ENCODE peak calls at places on chromosomes 7 and 10, in five cellular contexts. One of them, this sample, is unnamed.

GRCh38 chr10:119642556-119643111 is 8.5 kb upstream of the BAG3 start:
- DNase-seq in mesenchymal stem cell: no peak
- DNase-seq in mammary epithelial cell: peak
- DNase-seq in astrocyte: peak
- DNase-seq in esophagus squamous epithelium: no peak
- DNase-seq in this sample: no peak

GRCh38 chr10:124296121-124296812 is 122.5 kb downstream of the OAT start:
- DNase-seq in mesenchymal stem cell: no peak
- DNase-seq in esophagus squamous epithelium: no peak
- DNase-seq in mammary epithelial cell: peak
- DNase-seq in astrocyte: peak
- DNase-seq in this sample: no peak

GRCh38 chr7:124754576-124755264 is 10.9 kb downstream of the GPR37 start:
- DNase-seq in esophagus squamous epithelium: no peak
- DNase-seq in mammary epithelial cell: no peak
- DNase-seq in astrocyte: no peak
- DNase-seq in mesenchymal stem cell: no peak
- DNase-seq in this sample: no peak

GRCh38 chr10:33334839-33335549 is 527 bp upstream of the NRP1 start:
- DNase-seq in mammary epithelial cell: peak
- DNase-seq in mesenchymal stem cell: peak
- DNase-seq in astrocyte: peak
- DNase-seq in esophagus squamous epithelium: no peak
- DNase-seq in this sample: peak

GRCh38 chr7:39413866-39414668 is 152.1 kb upstream of the YAE1 start:
- DNase-seq in astrocyte: peak
- DNase-seq in mesenchymal stem cell: peak
- DNase-seq in esophagus squamous epithelium: no peak
- DNase-seq in mammary epithelial cell: peak
- DNase-seq in this sample: peak

GRCh38 chr10:79328737-79329504 is 18.3 kb upstream of the PPIF start:
- DNase-seq in mammary epithelial cell: peak
- DNase-seq in mesenchymal stem cell: peak
- DNase-seq in astrocyte: peak
- DNase-seq in esophagus squamous epithelium: no peak
- DNase-seq in this sample: peak

GRCh38 chr10:104989880-104990279 is 348.8 kb downstream of the SORCS3 start:
- DNase-seq in esophagus squamous epithelium: no peak
- DNase-seq in mammary epithelial cell: no peak
- DNase-seq in astrocyte: no peak
- DNase-seq in mesenchymal stem cell: no peak
- DNase-seq in this sample: no peak

GRCh38 chr10:11447571-11447970 is 163.9 kb downstream of the USP6NL start:
- DNase-seq in esophagus squamous epithelium: no peak
- DNase-seq in mammary epithelial cell: no peak
- DNase-seq in mesenchymal stem cell: no peak
- DNase-seq in astrocyte: no peak
- DNase-seq in this sample: no peak

GRCh38 chr10:97648557-97649404 is 8.3 kb downstream of the PI4K2A start:
- DNase-seq in astrocyte: peak
- DNase-seq in mammary epithelial cell: peak
- DNase-seq in esophagus squamous epithelium: no peak
- DNase-seq in mesenchymal stem cell: peak
- DNase-seq in this sample: peak

GRCh38 chr10:34022195-34022594 is 687.7 kb upstream of the NRP1 start:
- DNase-seq in astrocyte: no peak
- DNase-seq in mesenchymal stem cell: no peak
- DNase-seq in mammary epithelial cell: no peak
- DNase-seq in esophagus squamous epithelium: no peak
- DNase-seq in this sample: no peak

GRCh38 chr7:50869108-50869716 is 86.5 kb upstream of the GRB10 start:
- DNase-seq in esophagus squamous epithelium: no peak
- DNase-seq in mesenchymal stem cell: peak
- DNase-seq in astrocyte: peak
- DNase-seq in mammary epithelial cell: peak
- DNase-seq in this sample: peak

GRCh38 chr7:47381132-47381495 is 200.8 kb downstream of the TNS3 start:
- DNase-seq in astrocyte: peak
- DNase-seq in mesenchymal stem cell: no peak
- DNase-seq in mammary epithelial cell: no peak
- DNase-seq in esophagus squamous epithelium: no peak
- DNase-seq in this sample: no peak

GRCh38 chr10:124323145-124323725 is 95.5 kb downstream of the OAT start:
- DNase-seq in esophagus squamous epithelium: no peak
- DNase-seq in mesenchymal stem cell: peak
- DNase-seq in astrocyte: no peak
- DNase-seq in mammary epithelial cell: peak
- DNase-seq in this sample: peak

GRCh38 chr10:120077707-120078492 is 185.4 kb downstream of the SEC23IP start:
- DNase-seq in mesenchymal stem cell: no peak
- DNase-seq in esophagus squamous epithelium: no peak
- DNase-seq in astrocyte: no peak
- DNase-seq in mammary epithelial cell: peak
- DNase-seq in this sample: no peak

GRCh38 chr7:110766874-110767273 is 324.1 kb upstream of the LRRN3 start:
- DNase-seq in astrocyte: no peak
- DNase-seq in mesenchymal stem cell: no peak
- DNase-seq in mammary epithelial cell: no peak
- DNase-seq in esophagus squamous epithelium: no peak
- DNase-seq in this sample: no peak
- H3K27ac ChIP-seq in astrocyte: no peak
- H3K27ac ChIP-seq in mesenchymal stem cell: no peak
- H3K27ac ChIP-seq in mammary epithelial cell: no peak
- H3K27ac ChIP-seq in esophagus squamous epithelium: no peak
- H3K27ac ChIP-seq in this sample: no peak

GRCh38 chr7:86918245-86918644 is 141.2 kb downstream of the ELAPOR2 start:
- DNase-seq in mesenchymal stem cell: no peak
- DNase-seq in esophagus squamous epithelium: no peak
- DNase-seq in mammary epithelial cell: no peak
- DNase-seq in astrocyte: no peak
- DNase-seq in this sample: no peak
- H3K27ac ChIP-seq in mesenchymal stem cell: no peak
- H3K27ac ChIP-seq in esophagus squamous epithelium: no peak
- H3K27ac ChIP-seq in mammary epithelial cell: no peak
- H3K27ac ChIP-seq in astrocyte: no peak
- H3K27ac ChIP-seq in this sample: no peak

DNA sequence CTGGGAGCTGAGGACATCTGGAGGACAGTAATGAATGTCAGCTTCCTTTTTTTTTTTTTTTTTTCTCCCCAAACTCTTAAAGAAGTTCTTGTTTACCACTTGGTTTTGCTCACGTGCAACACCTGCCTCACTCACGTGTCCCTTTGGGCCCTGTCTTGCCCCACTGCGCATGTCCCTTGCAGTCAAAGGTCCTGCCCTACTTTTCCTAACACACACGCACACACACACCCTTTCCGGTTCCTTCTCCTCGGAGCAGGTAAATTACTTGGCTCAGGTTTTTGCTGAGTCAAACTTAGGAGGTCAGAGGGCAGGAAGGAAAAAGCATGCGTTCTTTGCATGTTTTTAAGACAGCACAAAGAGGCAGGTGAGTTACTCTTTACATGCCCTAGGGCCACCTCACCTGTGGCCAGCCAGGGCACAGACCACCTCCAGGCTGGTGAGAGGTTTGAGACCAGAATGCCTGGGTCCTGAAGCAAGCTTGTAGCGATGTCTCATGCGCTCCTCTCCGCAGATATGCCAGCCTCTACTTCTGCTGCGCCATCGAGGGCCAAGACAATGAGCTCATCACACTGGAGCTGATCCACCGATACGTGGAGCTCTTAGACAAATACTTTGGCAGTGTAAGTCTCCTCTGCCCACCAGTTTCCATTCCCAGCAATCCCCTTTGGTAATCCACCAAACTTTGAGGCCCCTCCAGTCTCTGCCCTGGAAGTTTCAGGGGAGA is 2.8 kb downstream of the AP1S1 start:
- DNase-seq in esophagus squamous epithelium: no peak
- DNase-seq in mesenchymal stem cell: no peak
- DNase-seq in astrocyte: no peak
- DNase-seq in mammary epithelial cell: no peak
- DNase-seq in this sample: no peak
- H3K27ac ChIP-seq in esophagus squamous epithelium: no peak
- H3K27ac ChIP-seq in mesenchymal stem cell: no peak
- H3K27ac ChIP-seq in astrocyte: no peak
- H3K27ac ChIP-seq in mammary epithelial cell: no peak
- H3K27ac ChIP-seq in this sample: no peak

GRCh38 chr10:95533590-95533989 is 27.6 kb downstream of the SORBS1 start:
- DNase-seq in astrocyte: no peak
- DNase-seq in mesenchymal stem cell: no peak
- DNase-seq in mammary epithelial cell: no peak
- DNase-seq in esophagus squamous epithelium: no peak
- DNase-seq in this sample: no peak
- H3K27ac ChIP-seq in astrocyte: no peak
- H3K27ac ChIP-seq in mesenchymal stem cell: no peak
- H3K27ac ChIP-seq in mammary epithelial cell: no peak
- H3K27ac ChIP-seq in esophagus squamous epithelium: peak
- H3K27ac ChIP-seq in this sample: no peak

GRCh38 chr7:4862156-4862555 is 326 bp upstream of the PAPOLB start:
- DNase-seq in astrocyte: no peak
- DNase-seq in mammary epithelial cell: no peak
- DNase-seq in mesenchymal stem cell: no peak
- DNase-seq in esophagus squamous epithelium: no peak
- DNase-seq in this sample: no peak

GRCh38 chr7:4861227-4861626 is 603 bp downstream of the PAPOLB start:
- DNase-seq in astrocyte: no peak
- DNase-seq in mammary epithelial cell: no peak
- DNase-seq in mesenchymal stem cell: no peak
- DNase-seq in esophagus squamous epithelium: no peak
- DNase-seq in this sample: no peak

GRCh38 chr7:4857189-4857588 is 4.6 kb downstream of the PAPOLB start:
- DNase-seq in mesenchymal stem cell: no peak
- DNase-seq in astrocyte: no peak
- DNase-seq in esophagus squamous epithelium: no peak
- DNase-seq in mammary epithelial cell: no peak
- DNase-seq in this sample: no peak

GRCh38 chr7:4866528-4867496 is 5.0 kb upstream of the PAPOLB start:
- DNase-seq in mammary epithelial cell: no peak
- DNase-seq in esophagus squamous epithelium: no peak
- DNase-seq in astrocyte: no peak
- DNase-seq in mesenchymal stem cell: no peak
- DNase-seq in this sample: no peak

GRCh38 chr7:4861673-4862072 is at the start of gene PAPOLB:
- DNase-seq in mammary epithelial cell: no peak
- DNase-seq in esophagus squamous epithelium: no peak
- DNase-seq in mesenchymal stem cell: no peak
- DNase-seq in astrocyte: no peak
- DNase-seq in this sample: no peak
- H3K27ac ChIP-seq in mammary epithelial cell: no peak
- H3K27ac ChIP-seq in esophagus squamous epithelium: no peak
- H3K27ac ChIP-seq in mesenchymal stem cell: no peak
- H3K27ac ChIP-seq in astrocyte: no peak
- H3K27ac ChIP-seq in this sample: no peak

GRCh38 chr7:92135490-92135889 is 1.2 kb upstream of the CYP51A1 start:
- DNase-seq in astrocyte: no peak
- DNase-seq in esophagus squamous epithelium: no peak
- DNase-seq in mesenchymal stem cell: peak
- DNase-seq in mammary epithelial cell: peak
- DNase-seq in this sample: no peak
- H3K27ac ChIP-seq in astrocyte: no peak
- H3K27ac ChIP-seq in esophagus squamous epithelium: peak
- H3K27ac ChIP-seq in mesenchymal stem cell: no peak
- H3K27ac ChIP-seq in mammary epithelial cell: peak
- H3K27ac ChIP-seq in this sample: no peak

This sample was measured in brain microvascular endothelial cell.